ENCODE peak calls at places on chromosome 18, in four cellular contexts. One of them, this sample, is unnamed.

GRCh38 chr18:49381267-49381865 is 79.1 kb downstream of the DYM start:
- DNase-seq in activated CD8-positive, alpha-beta memory T cell treated with anti-CD3 and anti-CD28 coated beads, Interleukin-2, amount 50 U/mL, for 4 hours: no peak
- DNase-seq in foreskin fibroblast: no peak
- DNase-seq in epithelial cell of esophagus: no peak
- DNase-seq in this sample: no peak

GRCh38 chr18:42536442-42536841 is 579.0 kb downstream of the RIT2 start:
- DNase-seq in activated CD8-positive, alpha-beta memory T cell treated with anti-CD3 and anti-CD28 coated beads, Interleukin-2, amount 50 U/mL, for 4 hours: no peak
- DNase-seq in foreskin fibroblast: no peak
- DNase-seq in epithelial cell of esophagus: no peak
- DNase-seq in this sample: no peak

GRCh38 chr18:58314284-58314683 is 270.3 kb downstream of the NEDD4L start:
- DNase-seq in activated CD8-positive, alpha-beta memory T cell treated with anti-CD3 and anti-CD28 coated beads, Interleukin-2, amount 50 U/mL, for 4 hours: no peak
- DNase-seq in foreskin fibroblast: peak; percentile 93
- DNase-seq in epithelial cell of esophagus: peak; percentile 95
- DNase-seq in this sample: no peak

GRCh38 chr18:57113783-57114465 is 33.0 kb upstream of the BOD1L2 start:
- DNase-seq in activated CD8-positive, alpha-beta memory T cell treated with anti-CD3 and anti-CD28 coated beads, Interleukin-2, amount 50 U/mL, for 4 hours: no peak
- DNase-seq in foreskin fibroblast: no peak
- DNase-seq in epithelial cell of esophagus: no peak
- DNase-seq in this sample: no peak

GRCh38 chr18:42196651-42197050 is 241.6 kb downstream of the PIK3C3 start:
- DNase-seq in activated CD8-positive, alpha-beta memory T cell treated with anti-CD3 and anti-CD28 coated beads, Interleukin-2, amount 50 U/mL, for 4 hours: no peak
- DNase-seq in foreskin fibroblast: no peak
- DNase-seq in epithelial cell of esophagus: no peak
- DNase-seq in this sample: no peak

GRCh38 chr18:31275722-31276463 is 42.1 kb upstream of the DSG1 start:
- DNase-seq in activated CD8-positive, alpha-beta memory T cell treated with anti-CD3 and anti-CD28 coated beads, Interleukin-2, amount 50 U/mL, for 4 hours: no peak
- DNase-seq in foreskin fibroblast: no peak
- DNase-seq in epithelial cell of esophagus: peak; percentile 84
- DNase-seq in this sample: no peak

GRCh38 chr18:75199327-75199726 is 9.6 kb downstream of the PTGR3 start:
- DNase-seq in activated CD8-positive, alpha-beta memory T cell treated with anti-CD3 and anti-CD28 coated beads, Interleukin-2, amount 50 U/mL, for 4 hours: no peak
- DNase-seq in foreskin fibroblast: peak; percentile 36
- DNase-seq in epithelial cell of esophagus: no peak
- DNase-seq in this sample: no peak

GRCh38 chr18:37561986-37562385 is 3.6 kb downstream of the CELF4 start:
- DNase-seq in activated CD8-positive, alpha-beta memory T cell treated with anti-CD3 and anti-CD28 coated beads, Interleukin-2, amount 50 U/mL, for 4 hours: no peak
- DNase-seq in foreskin fibroblast: no peak
- DNase-seq in epithelial cell of esophagus: no peak
- DNase-seq in this sample: no peak

GRCh38 chr18:986071-986470 is 81.4 kb downstream of the ADCYAP1 start:
- DNase-seq in activated CD8-positive, alpha-beta memory T cell treated with anti-CD3 and anti-CD28 coated beads, Interleukin-2, amount 50 U/mL, for 4 hours: no peak
- DNase-seq in foreskin fibroblast: no peak
- DNase-seq in epithelial cell of esophagus: no peak
- DNase-seq in this sample: no peak

GRCh38 chr18:13313006-13313661 is 94.6 kb downstream of the LDLRAD4 start:
- DNase-seq in activated CD8-positive, alpha-beta memory T cell treated with anti-CD3 and anti-CD28 coated beads, Interleukin-2, amount 50 U/mL, for 4 hours: peak; percentile 27
- DNase-seq in foreskin fibroblast: no peak
- DNase-seq in epithelial cell of esophagus: no peak
- DNase-seq in this sample: no peak

GRCh38 chr18:3869848-3870247 is 419.9 kb downstream of the TGIF1 start:
- DNase-seq in activated CD8-positive, alpha-beta memory T cell treated with anti-CD3 and anti-CD28 coated beads, Interleukin-2, amount 50 U/mL, for 4 hours: no peak
- DNase-seq in foreskin fibroblast: peak; percentile 55
- DNase-seq in epithelial cell of esophagus: peak; percentile 72
- DNase-seq in this sample: peak; percentile 61

GRCh38 chr18:71844810-71845209 is 699.3 kb downstream of the CBLN2 start:
- DNase-seq in activated CD8-positive, alpha-beta memory T cell treated with anti-CD3 and anti-CD28 coated beads, Interleukin-2, amount 50 U/mL, for 4 hours: no peak
- DNase-seq in foreskin fibroblast: no peak
- DNase-seq in epithelial cell of esophagus: no peak
- DNase-seq in this sample: no peak

GRCh38 chr18:54240629-54241107 is 16.2 kb upstream of the MBD2 start:
- DNase-seq in activated CD8-positive, alpha-beta memory T cell treated with anti-CD3 and anti-CD28 coated beads, Interleukin-2, amount 50 U/mL, for 4 hours: no peak
- DNase-seq in foreskin fibroblast: no peak
- DNase-seq in epithelial cell of esophagus: no peak
- DNase-seq in this sample: no peak

GRCh38 chr18:74230922-74231714 is 60.6 kb downstream of the CYB5A start:
- DNase-seq in activated CD8-positive, alpha-beta memory T cell treated with anti-CD3 and anti-CD28 coated beads, Interleukin-2, amount 50 U/mL, for 4 hours: no peak
- DNase-seq in foreskin fibroblast: no peak
- DNase-seq in epithelial cell of esophagus: peak; percentile 62
- DNase-seq in this sample: no peak

GRCh38 chr18:61890344-61890743 is 2.5 kb downstream of the RNF152 start:
- DNase-seq in activated CD8-positive, alpha-beta memory T cell treated with anti-CD3 and anti-CD28 coated beads, Interleukin-2, amount 50 U/mL, for 4 hours: no peak
- DNase-seq in foreskin fibroblast: no peak
- DNase-seq in epithelial cell of esophagus: no peak
- DNase-seq in this sample: no peak

GRCh38 chr18:3790702-3791101 is 340.7 kb downstream of the TGIF1 start:
- DNase-seq in activated CD8-positive, alpha-beta memory T cell treated with anti-CD3 and anti-CD28 coated beads, Interleukin-2, amount 50 U/mL, for 4 hours: no peak
- DNase-seq in foreskin fibroblast: no peak
- DNase-seq in epithelial cell of esophagus: no peak
- DNase-seq in this sample: peak; percentile 30

GRCh38 chr18:3453540-3454364 is 3.8 kb downstream of the TGIF1 start:
- DNase-seq in activated CD8-positive, alpha-beta memory T cell treated with anti-CD3 and anti-CD28 coated beads, Interleukin-2, amount 50 U/mL, for 4 hours: peak; percentile 35
- DNase-seq in foreskin fibroblast: peak; percentile 96
- DNase-seq in epithelial cell of esophagus: peak; percentile 97
- DNase-seq in this sample: no peak

GRCh38 chr18:47413327-47413726 is 161.9 kb upstream of the SKOR2 start:
- DNase-seq in activated CD8-positive, alpha-beta memory T cell treated with anti-CD3 and anti-CD28 coated beads, Interleukin-2, amount 50 U/mL, for 4 hours: no peak
- DNase-seq in foreskin fibroblast: no peak
- DNase-seq in epithelial cell of esophagus: no peak
- DNase-seq in this sample: no peak

GRCh38 chr18:23244431-23244830 is 109.1 kb downstream of the CABLES1 start:
- DNase-seq in activated CD8-positive, alpha-beta memory T cell treated with anti-CD3 and anti-CD28 coated beads, Interleukin-2, amount 50 U/mL, for 4 hours: no peak
- DNase-seq in foreskin fibroblast: no peak
- DNase-seq in epithelial cell of esophagus: no peak
- DNase-seq in this sample: peak; percentile 57

GRCh38 chr18:57523171-57523956 is 63.1 kb downstream of the FECH start:
- DNase-seq in activated CD8-positive, alpha-beta memory T cell treated with anti-CD3 and anti-CD28 coated beads, Interleukin-2, amount 50 U/mL, for 4 hours: no peak
- DNase-seq in foreskin fibroblast: no peak
- DNase-seq in epithelial cell of esophagus: no peak
- DNase-seq in this sample: no peak

GRCh38 chr18:77102246-77103040 is 30.1 kb downstream of the MBP start:
- DNase-seq in activated CD8-positive, alpha-beta memory T cell treated with anti-CD3 and anti-CD28 coated beads, Interleukin-2, amount 50 U/mL, for 4 hours: no peak
- DNase-seq in foreskin fibroblast: peak; percentile 85
- DNase-seq in epithelial cell of esophagus: peak; percentile 53
- DNase-seq in this sample: no peak

GRCh38 chr18:54852780-54853675 is 24.8 kb downstream of the RAB27B start:
- DNase-seq in activated CD8-positive, alpha-beta memory T cell treated with anti-CD3 and anti-CD28 coated beads, Interleukin-2, amount 50 U/mL, for 4 hours: no peak
- DNase-seq in foreskin fibroblast: no peak
- DNase-seq in epithelial cell of esophagus: no peak
- DNase-seq in this sample: no peak

GRCh38 chr18:58601468-58602266 is 27.2 kb downstream of the ALPK2 start:
- DNase-seq in activated CD8-positive, alpha-beta memory T cell treated with anti-CD3 and anti-CD28 coated beads, Interleukin-2, amount 50 U/mL, for 4 hours: no peak
- DNase-seq in foreskin fibroblast: no peak
- DNase-seq in epithelial cell of esophagus: no peak
- DNase-seq in this sample: no peak

GRCh38 chr18:58619554-58619915 is 9.4 kb downstream of the ALPK2 start:
- DNase-seq in activated CD8-positive, alpha-beta memory T cell treated with anti-CD3 and anti-CD28 coated beads, Interleukin-2, amount 50 U/mL, for 4 hours: no peak
- DNase-seq in foreskin fibroblast: no peak
- DNase-seq in epithelial cell of esophagus: no peak
- DNase-seq in this sample: no peak

GRCh38 chr18:76260941-76261472 is 234.0 kb downstream of the ZNF516 start:
- DNase-seq in activated CD8-positive, alpha-beta memory T cell treated with anti-CD3 and anti-CD28 coated beads, Interleukin-2, amount 50 U/mL, for 4 hours: no peak
- DNase-seq in foreskin fibroblast: peak; percentile 19
- DNase-seq in epithelial cell of esophagus: no peak
- DNase-seq in this sample: no peak

GRCh38 chr18:74108460-74108859 is 39.2 kb downstream of the FBXO15 start:
- DNase-seq in activated CD8-positive, alpha-beta memory T cell treated with anti-CD3 and anti-CD28 coated beads, Interleukin-2, amount 50 U/mL, for 4 hours: no peak
- DNase-seq in foreskin fibroblast: no peak
- DNase-seq in epithelial cell of esophagus: no peak
- DNase-seq in this sample: no peak

GRCh38 chr18:27838230-27838629 is 338.7 kb downstream of the CDH2 start:
- DNase-seq in activated CD8-positive, alpha-beta memory T cell treated with anti-CD3 and anti-CD28 coated beads, Interleukin-2, amount 50 U/mL, for 4 hours: no peak
- DNase-seq in foreskin fibroblast: no peak
- DNase-seq in epithelial cell of esophagus: peak; percentile 88
- DNase-seq in this sample: no peak

GRCh38 chr18:5295231-5295920 is at the start of gene ZBTB14:
- DNase-seq in activated CD8-positive, alpha-beta memory T cell treated with anti-CD3 and anti-CD28 coated beads, Interleukin-2, amount 50 U/mL, for 4 hours: peak; percentile 68
- DNase-seq in foreskin fibroblast: peak; percentile 82
- DNase-seq in epithelial cell of esophagus: peak; percentile 63
- DNase-seq in this sample: peak; percentile 65

GRCh38 chr18:3603460-3604259 is 153.7 kb downstream of the TGIF1 start:
- DNase-seq in activated CD8-positive, alpha-beta memory T cell treated with anti-CD3 and anti-CD28 coated beads, Interleukin-2, amount 50 U/mL, for 4 hours: no peak
- DNase-seq in foreskin fibroblast: peak; percentile 96
- DNase-seq in epithelial cell of esophagus: peak; percentile 91
- DNase-seq in this sample: no peak

GRCh38 chr18:61998957-61999356 is 106.2 kb upstream of the RNF152 start:
- DNase-seq in activated CD8-positive, alpha-beta memory T cell treated with anti-CD3 and anti-CD28 coated beads, Interleukin-2, amount 50 U/mL, for 4 hours: no peak
- DNase-seq in foreskin fibroblast: peak; percentile 94
- DNase-seq in epithelial cell of esophagus: peak; percentile 67
- DNase-seq in this sample: no peak

GRCh38 chr18:63897072-63897471 is 9.6 kb downstream of the SERPINB2 start:
- DNase-seq in activated CD8-positive, alpha-beta memory T cell treated with anti-CD3 and anti-CD28 coated beads, Interleukin-2, amount 50 U/mL, for 4 hours: no peak
- DNase-seq in foreskin fibroblast: peak; percentile 78
- DNase-seq in epithelial cell of esophagus: peak; percentile 53
- DNase-seq in this sample: no peak

GRCh38 chr18:23220355-23220754 is 85.1 kb downstream of the CABLES1 start:
- DNase-seq in activated CD8-positive, alpha-beta memory T cell treated with anti-CD3 and anti-CD28 coated beads, Interleukin-2, amount 50 U/mL, for 4 hours: no peak
- DNase-seq in foreskin fibroblast: no peak
- DNase-seq in epithelial cell of esophagus: peak; percentile 44
- DNase-seq in this sample: no peak

GRCh38 chr18:45304558-45304957 is 310.7 kb upstream of the SLC14A2 start:
- DNase-seq in activated CD8-positive, alpha-beta memory T cell treated with anti-CD3 and anti-CD28 coated beads, Interleukin-2, amount 50 U/mL, for 4 hours: no peak
- DNase-seq in foreskin fibroblast: no peak
- DNase-seq in epithelial cell of esophagus: no peak
- DNase-seq in this sample: no peak

GRCh38 chr18:48139427-48140347 is 209.2 kb upstream of the SMAD2 start:
- DNase-seq in activated CD8-positive, alpha-beta memory T cell treated with anti-CD3 and anti-CD28 coated beads, Interleukin-2, amount 50 U/mL, for 4 hours: no peak
- DNase-seq in foreskin fibroblast: no peak
- DNase-seq in epithelial cell of esophagus: no peak
- DNase-seq in this sample: no peak

GRCh38 chr18:58714259-58714658 is 43.0 kb downstream of the MALT1 start:
- DNase-seq in activated CD8-positive, alpha-beta memory T cell treated with anti-CD3 and anti-CD28 coated beads, Interleukin-2, amount 50 U/mL, for 4 hours: no peak
- DNase-seq in foreskin fibroblast: no peak
- DNase-seq in epithelial cell of esophagus: no peak
- DNase-seq in this sample: no peak

This sample was measured in NCI-H1436.